ENCODE peak calls at places on chromosome 10, in nine cellular contexts. One of them, this sample, is unnamed.

GRCh38 chr10:97684866-97685394 is 2.1 kb downstream of the AVPI1 start:
- DNase-seq in GM23248: peak
- DNase-seq in CD4-positive, CD25-positive, alpha-beta regulatory T cell: no peak
- DNase-seq in A549: no peak
- DNase-seq in iPS DF 6.9: no peak
- DNase-seq in OCI-LY7: no peak
- DNase-seq in CD8-positive, alpha-beta T cell: no peak
- DNase-seq in AG04450: no peak
- DNase-seq in mammary epithelial cell: no peak
- DNase-seq in this sample: no peak

GRCh38 chr10:373015-373414 is 237.8 kb downstream of the ZMYND11 start:
- DNase-seq in GM23248: peak
- DNase-seq in CD4-positive, CD25-positive, alpha-beta regulatory T cell: no peak
- DNase-seq in A549: peak
- DNase-seq in iPS DF 6.9: no peak
- DNase-seq in OCI-LY7: no peak
- DNase-seq in CD8-positive, alpha-beta T cell: no peak
- DNase-seq in AG04450: no peak
- DNase-seq in mammary epithelial cell: no peak
- DNase-seq in this sample: no peak

GRCh38 chr10:130662775-130663174 is 526.6 kb downstream of the GLRX3 start:
- DNase-seq in GM23248: no peak
- DNase-seq in CD4-positive, CD25-positive, alpha-beta regulatory T cell: no peak
- DNase-seq in A549: no peak
- DNase-seq in iPS DF 6.9: no peak
- DNase-seq in OCI-LY7: no peak
- DNase-seq in CD8-positive, alpha-beta T cell: no peak
- DNase-seq in AG04450: no peak
- DNase-seq in mammary epithelial cell: no peak
- DNase-seq in this sample: no peak

GRCh38 chr10:4082851-4083250 is 297.8 kb upstream of the KLF6 start:
- DNase-seq in GM23248: peak
- DNase-seq in CD4-positive, CD25-positive, alpha-beta regulatory T cell: no peak
- DNase-seq in A549: no peak
- DNase-seq in iPS DF 6.9: no peak
- DNase-seq in OCI-LY7: no peak
- DNase-seq in CD8-positive, alpha-beta T cell: no peak
- DNase-seq in AG04450: no peak
- DNase-seq in mammary epithelial cell: no peak
- DNase-seq in this sample: no peak

GRCh38 chr10:101227765-101228681 is 1.2 kb downstream of the LBX1 start:
- DNase-seq in GM23248: peak
- DNase-seq in CD4-positive, CD25-positive, alpha-beta regulatory T cell: no peak
- DNase-seq in A549: peak
- DNase-seq in iPS DF 6.9: no peak
- DNase-seq in OCI-LY7: no peak
- DNase-seq in CD8-positive, alpha-beta T cell: no peak
- DNase-seq in AG04450: no peak
- DNase-seq in mammary epithelial cell: peak
- DNase-seq in this sample: no peak

GRCh38 chr10:121525276-121526039 is 72.8 kb downstream of the FGFR2 start:
- DNase-seq in GM23248: no peak
- DNase-seq in CD4-positive, CD25-positive, alpha-beta regulatory T cell: no peak
- DNase-seq in A549: no peak
- DNase-seq in iPS DF 6.9: no peak
- DNase-seq in OCI-LY7: no peak
- DNase-seq in CD8-positive, alpha-beta T cell: no peak
- DNase-seq in AG04450: no peak
- DNase-seq in mammary epithelial cell: no peak
- DNase-seq in this sample: no peak

GRCh38 chr10:110205051-110205675 is 2.2 kb upstream of the MXI1 start:
- DNase-seq in GM23248: no peak
- DNase-seq in CD4-positive, CD25-positive, alpha-beta regulatory T cell: no peak
- DNase-seq in A549: no peak
- DNase-seq in iPS DF 6.9: no peak
- DNase-seq in OCI-LY7: no peak
- DNase-seq in CD8-positive, alpha-beta T cell: no peak
- DNase-seq in AG04450: no peak
- DNase-seq in mammary epithelial cell: no peak
- DNase-seq in this sample: no peak

GRCh38 chr10:12703813-12704212 is 297.7 kb downstream of the CCDC3 start:
- DNase-seq in GM23248: peak
- DNase-seq in CD4-positive, CD25-positive, alpha-beta regulatory T cell: no peak
- DNase-seq in A549: peak
- DNase-seq in iPS DF 6.9: no peak
- DNase-seq in OCI-LY7: no peak
- DNase-seq in CD8-positive, alpha-beta T cell: no peak
- DNase-seq in AG04450: peak
- DNase-seq in mammary epithelial cell: peak
- DNase-seq in this sample: no peak

GRCh38 chr10:121313119-121313858 is 285.0 kb downstream of the FGFR2 start:
- DNase-seq in GM23248: no peak
- DNase-seq in CD4-positive, CD25-positive, alpha-beta regulatory T cell: no peak
- DNase-seq in A549: no peak
- DNase-seq in iPS DF 6.9: no peak
- DNase-seq in OCI-LY7: no peak
- DNase-seq in CD8-positive, alpha-beta T cell: no peak
- DNase-seq in AG04450: no peak
- DNase-seq in mammary epithelial cell: peak
- DNase-seq in this sample: no peak

GRCh38 chr10:112663181-112663879 is 216.3 kb downstream of the VTI1A start:
- DNase-seq in GM23248: peak
- DNase-seq in CD4-positive, CD25-positive, alpha-beta regulatory T cell: no peak
- DNase-seq in A549: peak
- DNase-seq in iPS DF 6.9: no peak
- DNase-seq in OCI-LY7: no peak
- DNase-seq in CD8-positive, alpha-beta T cell: no peak
- DNase-seq in AG04450: no peak
- DNase-seq in mammary epithelial cell: peak
- DNase-seq in this sample: no peak

GRCh38 chr10:103062854-103063642 is 130.0 kb downstream of the NT5C2 start:
- DNase-seq in GM23248: peak
- DNase-seq in CD4-positive, CD25-positive, alpha-beta regulatory T cell: no peak
- DNase-seq in A549: peak
- DNase-seq in iPS DF 6.9: no peak
- DNase-seq in OCI-LY7: no peak
- DNase-seq in CD8-positive, alpha-beta T cell: no peak
- DNase-seq in AG04450: no peak
- DNase-seq in mammary epithelial cell: no peak
- DNase-seq in this sample: peak

GRCh38 chr10:133405844-133406527 is 12.0 kb downstream of the MTG1 start:
- DNase-seq in GM23248: peak
- DNase-seq in CD4-positive, CD25-positive, alpha-beta regulatory T cell: no peak
- DNase-seq in A549: no peak
- DNase-seq in iPS DF 6.9: no peak
- DNase-seq in OCI-LY7: no peak
- DNase-seq in CD8-positive, alpha-beta T cell: no peak
- DNase-seq in AG04450: no peak
- DNase-seq in mammary epithelial cell: peak
- DNase-seq in this sample: no peak

GRCh38 chr10:35711615-35712411 is 69.7 kb upstream of the FZD8 start:
- DNase-seq in GM23248: no peak
- DNase-seq in CD4-positive, CD25-positive, alpha-beta regulatory T cell: no peak
- DNase-seq in A549: no peak
- DNase-seq in iPS DF 6.9: no peak
- DNase-seq in OCI-LY7: no peak
- DNase-seq in CD8-positive, alpha-beta T cell: no peak
- DNase-seq in AG04450: no peak
- DNase-seq in mammary epithelial cell: no peak
- DNase-seq in this sample: no peak

GRCh38 chr10:98309366-98310355 is 41.7 kb upstream of the LOXL4 start:
- DNase-seq in GM23248: peak
- DNase-seq in CD4-positive, CD25-positive, alpha-beta regulatory T cell: no peak
- DNase-seq in A549: peak
- DNase-seq in iPS DF 6.9: no peak
- DNase-seq in OCI-LY7: peak
- DNase-seq in CD8-positive, alpha-beta T cell: no peak
- DNase-seq in AG04450: peak
- DNase-seq in mammary epithelial cell: peak
- DNase-seq in this sample: peak

GRCh38 chr10:71406878-71407277 is 10.2 kb downstream of the CDH23 start:
- DNase-seq in GM23248: no peak
- DNase-seq in CD4-positive, CD25-positive, alpha-beta regulatory T cell: no peak
- DNase-seq in A549: no peak
- DNase-seq in iPS DF 6.9: no peak
- DNase-seq in OCI-LY7: no peak
- DNase-seq in CD8-positive, alpha-beta T cell: no peak
- DNase-seq in AG04450: no peak
- DNase-seq in mammary epithelial cell: no peak
- DNase-seq in this sample: no peak

DNA sequence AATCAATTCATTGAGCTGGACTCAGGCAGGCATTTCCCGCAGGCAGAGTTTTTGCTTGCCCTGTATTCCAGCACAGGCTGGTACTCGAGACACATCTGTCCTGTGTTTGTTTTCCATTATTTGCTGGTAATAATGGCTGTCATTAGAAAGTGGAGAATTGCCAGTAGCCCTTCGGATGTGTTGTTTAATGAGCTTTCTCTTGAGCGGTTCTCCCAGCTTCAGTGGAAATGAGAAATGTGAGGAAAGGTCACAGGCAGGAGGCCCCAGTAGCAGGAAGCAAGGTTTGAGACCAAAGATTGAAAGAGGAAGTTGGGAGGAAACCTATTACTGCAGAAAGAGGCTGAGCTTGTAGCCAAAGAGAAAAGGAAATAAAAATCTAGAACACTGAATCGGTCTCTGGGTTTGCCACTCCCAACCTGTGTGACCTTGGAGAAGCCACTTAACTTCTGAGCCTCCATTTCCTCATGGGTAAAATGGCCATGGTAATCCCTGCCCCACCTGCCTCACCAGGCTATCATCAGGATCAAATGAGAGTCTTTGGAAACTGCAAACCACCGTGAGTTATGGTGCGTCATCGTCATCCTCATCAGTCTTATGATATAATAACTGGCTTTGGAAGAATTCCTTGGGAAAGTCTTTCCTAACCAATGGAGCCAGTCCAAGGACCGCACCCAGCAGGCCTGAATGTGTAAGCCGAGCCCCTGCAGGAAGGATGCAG is 67.7 kb downstream of the TACR2 start:
- DNase-seq in GM23248: peak
- DNase-seq in CD4-positive, CD25-positive, alpha-beta regulatory T cell: no peak
- DNase-seq in A549: peak
- DNase-seq in iPS DF 6.9: no peak
- DNase-seq in OCI-LY7: peak
- DNase-seq in CD8-positive, alpha-beta T cell: no peak
- DNase-seq in AG04450: peak
- DNase-seq in mammary epithelial cell: peak
- DNase-seq in this sample: no peak
- H3K27ac ChIP-seq in GM23248: peak
- H3K27ac ChIP-seq in CD4-positive, CD25-positive, alpha-beta regulatory T cell: peak
- H3K27ac ChIP-seq in A549: peak
- H3K27ac ChIP-seq in iPS DF 6.9: no peak
- H3K27ac ChIP-seq in OCI-LY7: peak
- H3K27ac ChIP-seq in CD8-positive, alpha-beta T cell: peak
- H3K27ac ChIP-seq in AG04450: peak
- H3K27ac ChIP-seq in mammary epithelial cell: peak
- H3K27ac ChIP-seq in this sample: no peak

GRCh38 chr10:79405221-79405994 is 40.0 kb downstream of the ZCCHC24 start:
- DNase-seq in GM23248: no peak
- DNase-seq in CD4-positive, CD25-positive, alpha-beta regulatory T cell: no peak
- DNase-seq in A549: no peak
- DNase-seq in iPS DF 6.9: no peak
- DNase-seq in OCI-LY7: no peak
- DNase-seq in CD8-positive, alpha-beta T cell: no peak
- DNase-seq in AG04450: no peak
- DNase-seq in mammary epithelial cell: no peak
- DNase-seq in this sample: no peak

GRCh38 chr10:79404690-79405131 is 40.7 kb downstream of the ZCCHC24 start:
- DNase-seq in GM23248: no peak
- DNase-seq in CD4-positive, CD25-positive, alpha-beta regulatory T cell: no peak
- DNase-seq in A549: no peak
- DNase-seq in iPS DF 6.9: no peak
- DNase-seq in OCI-LY7: no peak
- DNase-seq in CD8-positive, alpha-beta T cell: no peak
- DNase-seq in AG04450: no peak
- DNase-seq in mammary epithelial cell: no peak
- DNase-seq in this sample: no peak

GRCh38 chr10:79403441-79404230 is 41.8 kb downstream of the ZCCHC24 start:
- DNase-seq in GM23248: no peak
- DNase-seq in CD4-positive, CD25-positive, alpha-beta regulatory T cell: no peak
- DNase-seq in A549: no peak
- DNase-seq in iPS DF 6.9: no peak
- DNase-seq in OCI-LY7: no peak
- DNase-seq in CD8-positive, alpha-beta T cell: no peak
- DNase-seq in AG04450: no peak
- DNase-seq in mammary epithelial cell: peak
- DNase-seq in this sample: peak

GRCh38 chr10:79402951-79403350 is 42.5 kb downstream of the ZCCHC24 start:
- DNase-seq in GM23248: no peak
- DNase-seq in CD4-positive, CD25-positive, alpha-beta regulatory T cell: no peak
- DNase-seq in A549: no peak
- DNase-seq in iPS DF 6.9: no peak
- DNase-seq in OCI-LY7: no peak
- DNase-seq in CD8-positive, alpha-beta T cell: no peak
- DNase-seq in AG04450: no peak
- DNase-seq in mammary epithelial cell: no peak
- DNase-seq in this sample: no peak

DNA sequence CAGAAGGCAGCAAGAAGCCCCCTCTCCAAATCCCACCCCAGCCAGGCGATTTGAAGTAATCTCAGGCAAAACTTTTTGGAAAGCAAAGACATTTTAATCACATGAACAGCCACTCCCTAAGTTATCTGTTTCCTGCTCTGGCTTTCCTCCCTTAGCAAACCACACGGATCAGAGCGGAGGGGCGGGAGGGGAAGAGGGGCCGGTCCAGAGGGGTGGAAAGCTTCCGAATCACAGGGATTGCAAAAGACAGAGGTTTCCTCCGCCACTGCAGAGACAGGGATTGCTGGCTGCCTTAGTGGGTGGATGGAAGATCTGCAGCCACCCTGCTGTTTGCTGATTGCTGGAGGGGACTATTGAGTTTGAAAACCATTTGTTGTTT is 41.2 kb downstream of the ZCCHC24 start:
- DNase-seq in GM23248: peak
- DNase-seq in CD4-positive, CD25-positive, alpha-beta regulatory T cell: no peak
- DNase-seq in A549: no peak
- DNase-seq in iPS DF 6.9: no peak
- DNase-seq in OCI-LY7: no peak
- DNase-seq in CD8-positive, alpha-beta T cell: no peak
- DNase-seq in AG04450: peak
- DNase-seq in mammary epithelial cell: peak
- DNase-seq in this sample: no peak
- H3K27ac ChIP-seq in GM23248: peak
- H3K27ac ChIP-seq in CD4-positive, CD25-positive, alpha-beta regulatory T cell: no peak
- H3K27ac ChIP-seq in A549: no peak
- H3K27ac ChIP-seq in iPS DF 6.9: no peak
- H3K27ac ChIP-seq in OCI-LY7: no peak
- H3K27ac ChIP-seq in CD8-positive, alpha-beta T cell: no peak
- H3K27ac ChIP-seq in AG04450: peak
- H3K27ac ChIP-seq in mammary epithelial cell: no peak
- H3K27ac ChIP-seq in this sample: no peak

GRCh38 chr10:57723305-57723704 is 544.4 kb downstream of the IPMK start:
- DNase-seq in GM23248: no peak
- DNase-seq in CD4-positive, CD25-positive, alpha-beta regulatory T cell: no peak
- DNase-seq in A549: no peak
- DNase-seq in iPS DF 6.9: no peak
- DNase-seq in OCI-LY7: no peak
- DNase-seq in CD8-positive, alpha-beta T cell: no peak
- DNase-seq in AG04450: no peak
- DNase-seq in mammary epithelial cell: no peak
- DNase-seq in this sample: no peak
- H3K27ac ChIP-seq in GM23248: no peak
- H3K27ac ChIP-seq in CD4-positive, CD25-positive, alpha-beta regulatory T cell: no peak
- H3K27ac ChIP-seq in A549: no peak
- H3K27ac ChIP-seq in iPS DF 6.9: no peak
- H3K27ac ChIP-seq in OCI-LY7: no peak
- H3K27ac ChIP-seq in CD8-positive, alpha-beta T cell: no peak
- H3K27ac ChIP-seq in AG04450: no peak
- H3K27ac ChIP-seq in mammary epithelial cell: no peak
- H3K27ac ChIP-seq in this sample: no peak

GRCh38 chr10:53737132-53737531 is 964.5 kb upstream of the MBL2 start:
- DNase-seq in GM23248: no peak
- DNase-seq in CD4-positive, CD25-positive, alpha-beta regulatory T cell: no peak
- DNase-seq in A549: no peak
- DNase-seq in iPS DF 6.9: no peak
- DNase-seq in OCI-LY7: no peak
- DNase-seq in CD8-positive, alpha-beta T cell: no peak
- DNase-seq in AG04450: no peak
- DNase-seq in mammary epithelial cell: no peak
- DNase-seq in this sample: no peak
- H3K27ac ChIP-seq in GM23248: no peak
- H3K27ac ChIP-seq in CD4-positive, CD25-positive, alpha-beta regulatory T cell: no peak
- H3K27ac ChIP-seq in A549: no peak
- H3K27ac ChIP-seq in iPS DF 6.9: no peak
- H3K27ac ChIP-seq in OCI-LY7: no peak
- H3K27ac ChIP-seq in CD8-positive, alpha-beta T cell: no peak
- H3K27ac ChIP-seq in AG04450: no peak
- H3K27ac ChIP-seq in mammary epithelial cell: no peak
- H3K27ac ChIP-seq in this sample: no peak

This sample was measured in substantia nigra.